ENCODE peak calls at places on chromosomes 1 and 21, in five cellular contexts. J, M, U, T and Y are unnamed samples.
A peak's percentile ranks its signal among the peaks of the same experiment; 100 is the strongest.

GRCh38 chr1:47478090-47478489 is 40.2 kb downstream of the FOXD2 start:
- DNase-seq in J (peak; percentile 33), M (no peak), U (no peak), T (no peak), Y (no peak)

GRCh38 chr1:5515501-5515900 is 476.7 kb downstream of the NPHP4 start:
- DNase-seq in J (no peak), M (no peak), U (no peak), T (no peak), Y (no peak)

GRCh38 chr1:169112241-169112640 is 5.8 kb downstream of the ATP1B1 start:
- DNase-seq in J (no peak), M (no peak), U (peak; percentile 47), T (no peak), Y (peak; percentile 78)

GRCh38 chr1:43760745-43761343 is 53.5 kb downstream of the ST3GAL3 start:
- DNase-seq in J (no peak), M (no peak), U (peak; percentile 39), T (no peak), Y (peak; percentile 53)

GRCh38 chr1:243718022-243718421 is 132.0 kb downstream of the AKT3 start:
- DNase-seq in J (no peak), M (no peak), U (no peak), T (no peak), Y (no peak)

GRCh38 chr1:27602510-27603319 is 1.2 kb downstream of the AHDC1 start:
- DNase-seq in J (peak; percentile 65), M (no peak), U (peak; percentile 58), T (no peak), Y (no peak)

GRCh38 chr1:159843459-159843858 is 16.8 kb downstream of the SLAMF8 start:
- DNase-seq in J (no peak), M (no peak), U (no peak), T (no peak), Y (no peak)

GRCh38 chr1:157403203-157403602 is 149.1 kb downstream of the FCRL5 start:
- DNase-seq in J (peak; percentile 36), M (no peak), U (peak; percentile 4), T (no peak), Y (peak; percentile 13)

GRCh38 chr1:21909787-21910503 is 27.2 kb downstream of the HSPG2 start:
- DNase-seq in J (no peak), M (no peak), U (peak; percentile 85), T (no peak), Y (peak; percentile 61)

GRCh38 chr1:31659889-31660288 is 15.2 kb upstream of the PEF1 start:
- DNase-seq in J (no peak), M (no peak), U (no peak), T (no peak), Y (no peak)

GRCh38 chr1:8116892-8117262 is 90.8 kb upstream of the ERRFI1 start:
- DNase-seq in J (no peak), M (no peak), U (peak; percentile 93), T (no peak), Y (peak; percentile 96)

GRCh38 chr21:43345746-43346409 is 81.1 kb downstream of the SIK1 start:
- DNase-seq in J (no peak), M (no peak), U (peak; percentile 93), T (no peak), Y (peak; percentile 88)

GRCh38 chr1:233673947-233674431 is 60.1 kb downstream of the KCNK1 start:
- DNase-seq in J (no peak), M (no peak), U (no peak), T (no peak), Y (no peak)